ENCODE peak calls at places on chromosome 4, in nine cellular contexts. D is left lung; Q is COR-L47; E is memory B cell; J is activated T-helper 1 cell treated with anti-CD3 and anti-CD28 coated beads, Interleukin-2, amount 50 U/mL, for 16 hours; C is BE2C; G is stimulated activated naive CD8-positive, alpha-beta T cell treated with anti-CD3 and anti-CD28 coated beads, Interleukin-15, Interleukin-2, amounts not matched to agents 100 U/mL and 50 U/mL, for 24 hours; T is stimulated activated CD4-positive, alpha-beta T cell treated with anti-CD3 and anti-CD28 coated beads, Interleukin-2, amount 100 ng/mL, for 24 hours; X is dorsolateral prefrontal cortex. F is an unnamed sample.

GRCh38 chr4:182600093-182600492 is 317.1 kb downstream of the DCTD start:
- DNase-seq in D (no peak), Q (no peak), E (no peak), J (no peak), C (no peak), G (no peak), T (no peak), X (no peak), F (no peak)

GRCh38 chr4:10783351-10783750 is 98.8 kb upstream of the CLNK start:
- DNase-seq in D (no peak), Q (no peak), E (no peak), J (no peak), C (no peak), G (no peak), T (no peak), X (no peak), F (no peak)

GRCh38 chr4:24003926-24004325 is 114.1 kb upstream of the PPARGC1A start:
- DNase-seq in D (no peak), Q (no peak), E (no peak), J (no peak), C (no peak), G (no peak), T (no peak), X (no peak), F (no peak)

GRCh38 chr4:128481752-128482480 is 194.3 kb upstream of the PGRMC2 start:
- DNase-seq in D (no peak), Q (no peak), E (no peak), J (no peak), C (no peak), G (no peak), T (no peak), X (no peak), F (no peak)

GRCh38 chr4:105088110-105088879 is 58.4 kb upstream of the TET2 start:
- DNase-seq in D (no peak), Q (no peak), E (no peak), J (no peak), C (peak), G (no peak), T (no peak), X (no peak), F (no peak)

GRCh38 chr4:158282252-158282651 is 72.0 kb downstream of the TMEM144 start:
- DNase-seq in D (no peak), Q (no peak), E (no peak), J (no peak), C (no peak), G (no peak), T (no peak), X (no peak), F (no peak)

GRCh38 chr4:168867128-168867527 is 142.9 kb downstream of the CBR4 start:
- DNase-seq in D (no peak), Q (no peak), E (no peak), J (no peak), C (no peak), G (no peak), T (no peak), X (no peak), F (no peak)

GRCh38 chr4:17816142-17816541 is 5.4 kb downstream of the NCAPG start:
- DNase-seq in D (peak), Q (no peak), E (no peak), J (no peak), C (no peak), G (no peak), T (no peak), X (no peak), F (no peak)

GRCh38 chr4:122131562-122132157 is 20.5 kb upstream of the BLTP1 start:
- DNase-seq in D (no peak), Q (no peak), E (no peak), J (no peak), C (no peak), G (no peak), T (no peak), X (no peak), F (no peak)

GRCh38 chr4:88791274-88791673 is 93.6 kb upstream of the NAP1L5 start:
- DNase-seq in D (no peak), Q (peak), E (no peak), J (no peak), C (no peak), G (no peak), T (no peak), X (no peak), F (no peak)

GRCh38 chr4:139337612-139338011 is 35.3 kb upstream of the NDUFC1 start:
- DNase-seq in D (no peak), Q (no peak), E (no peak), J (no peak), C (no peak), G (no peak), T (no peak), X (no peak), F (no peak)

GRCh38 chr4:148057425-148058020 is 325.6 kb downstream of the ARHGAP10 start:
- DNase-seq in D (no peak), Q (no peak), E (no peak), J (no peak), C (no peak), G (no peak), T (no peak), X (no peak), F (no peak)

GRCh38 chr4:1971456-1972200 is 37.1 kb downstream of the NELFA start:
- DNase-seq in D (no peak), Q (no peak), E (no peak), J (no peak), C (no peak), G (no peak), T (no peak), X (no peak), F (no peak)

GRCh38 chr4:3010998-3011397 is 47.6 kb downstream of the GRK4 start:
- DNase-seq in D (no peak), Q (no peak), E (no peak), J (no peak), C (no peak), G (no peak), T (no peak), X (no peak), F (no peak)

GRCh38 chr4:41678086-41678485 is 70.4 kb downstream of the PHOX2B start:
- DNase-seq in D (no peak), Q (no peak), E (no peak), J (no peak), C (no peak), G (no peak), T (no peak), X (no peak), F (no peak)

GRCh38 chr4:103150677-103151076 is 47.5 kb downstream of the CENPE start:
- DNase-seq in D (no peak), Q (no peak), E (no peak), J (no peak), C (no peak), G (no peak), T (no peak), X (no peak), F (no peak)

GRCh38 chr4:2353222-2354107 is 65.0 kb downstream of the ZFYVE28 start:
- DNase-seq in D (peak), Q (no peak), E (no peak), J (no peak), C (peak), G (peak), T (no peak), X (peak), F (peak)

GRCh38 chr4:123474817-123475216 is 78.2 kb downstream of the SPRY1 start:
- DNase-seq in D (no peak), Q (no peak), E (no peak), J (no peak), C (no peak), G (no peak), T (no peak), X (no peak), F (no peak)

GRCh38 chr4:52861879-52862604 is at the start of gene RASL11B:
- DNase-seq in D (peak), Q (peak), E (peak), J (peak), C (peak), G (peak), T (peak), X (peak), F (peak)

F was measured in transverse colon.